ENCODE peak calls at places on chromosomes 6 and 20, in four cellular contexts. Y, M, I and E are unnamed samples.

GRCh38 chr6:109834595-109835437 is 143.3 kb upstream of the GPR6 start:
- DNase-seq in M (no peak), Y (no peak), I (no peak), E (no peak)

GRCh38 chr6:18681828-18682503 is 294.8 kb downstream of the RNF144B start:
- DNase-seq in M (no peak), I (no peak), Y (no peak), E (no peak)

GRCh38 chr20:50367104-50367674 is 143.0 kb upstream of the PTPN1 start:
- DNase-seq in M (no peak), I (no peak), Y (no peak), E (no peak)

GRCh38 chr6:63598001-63598250 is 25.6 kb downstream of the LOC128125822 start:
- DNase-seq in M (no peak), Y (no peak), I (no peak), E (no peak)

GRCh38 chr6:150684715-150685459 is 85.2 kb downstream of the PLEKHG1 start:
- DNase-seq in M (no peak), I (no peak), Y (no peak), E (no peak)

GRCh38 chr6:82786251-82786650 is 279.4 kb downstream of the UBE3D start:
- DNase-seq in I (no peak), Y (no peak), M (no peak), E (no peak)

GRCh38 chr6:147924598-147924997 is 416.1 kb downstream of the SAMD5 start:
- DNase-seq in I (no peak), M (no peak), Y (no peak), E (no peak)

GRCh38 chr6:151313060-151313459 is 73.3 kb downstream of the AKAP12 start:
- DNase-seq in M (no peak), I (no peak), Y (peak; percentile 75), E (no peak)

GRCh38 chr6:93423542-93423941 is 4.2 kb upstream of the EPHA7 start:
- DNase-seq in M (no peak), I (no peak), Y (peak; percentile 62), E (peak; percentile 8)

GRCh38 chr6:69894578-69895347 is 28.4 kb downstream of the COL19A1 start:
- DNase-seq in M (no peak), Y (no peak), I (no peak), E (no peak)

GRCh38 chr6:79868098-79868722 is 79.1 kb downstream of the ELOVL4 start:
- DNase-seq in M (no peak), I (peak; percentile 43), Y (peak; percentile 54), E (peak; percentile 76)

GRCh38 chr6:27294409-27294808 is 17.7 kb downstream of the POM121L2 start:
- DNase-seq in M (no peak), I (no peak), Y (no peak), E (no peak)
- TF ChIP-seq SIN3A in M (no peak), I (no peak), Y (no peak), E (no peak)

GRCh38 chr20:61634376-61634775 is 382.3 kb downstream of the CDH4 start:
- DNase-seq in Y (no peak), M (no peak), I (no peak), E (no peak)

GRCh38 chr20:61639200-61639599 is 387.1 kb downstream of the CDH4 start:
- DNase-seq in M (no peak), Y (no peak), I (no peak), E (no peak)

GRCh38 chr20:61633004-61633403 is 380.9 kb downstream of the CDH4 start:
- DNase-seq in M (no peak), Y (no peak), I (no peak), E (no peak)

GRCh38 chr20:61636531-61637116 is 384.6 kb downstream of the CDH4 start:
- DNase-seq in Y (no peak), I (no peak), M (no peak), E (no peak)

GRCh38 chr20:61635721-61636455 is 383.8 kb downstream of the CDH4 start:
- DNase-seq in M (no peak), I (no peak), Y (no peak), E (no peak)
- TF ChIP-seq SP1 in M (no peak), I (no peak), Y (no peak), E (no peak)

GRCh38 chr6:45461486-45461885 is 83.8 kb upstream of the SUPT3H start:
- DNase-seq in M (no peak), I (no peak), Y (no peak), E (no peak)
- TF ChIP-seq JUND in M (no peak), I (no peak), Y (no peak), E (no peak)

DNA sequence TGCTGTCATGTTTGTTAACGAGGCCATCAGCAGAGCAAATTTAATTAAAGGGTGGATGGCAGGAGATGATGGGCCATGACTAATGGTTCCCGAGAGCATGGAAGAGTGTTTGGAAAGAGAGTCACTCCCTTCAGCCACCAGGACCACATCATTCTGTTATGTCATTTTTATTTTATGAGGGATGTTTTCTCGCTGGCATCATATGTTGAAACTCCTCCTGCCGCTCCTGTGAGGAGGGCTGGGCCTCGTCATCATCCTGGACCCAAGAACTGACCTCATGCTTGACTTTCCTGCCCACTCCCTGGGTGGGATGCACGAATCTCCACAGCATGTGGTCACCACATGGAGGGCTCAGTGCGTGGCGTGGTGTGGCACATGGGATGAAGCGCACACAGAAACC is 86.4 kb upstream of the FRMD1 start:
- DNase-seq in M (no peak), I (no peak), Y (no peak), E (no peak)
- TF ChIP-seq SIN3A in M (no peak), I (no peak), Y (no peak), E (no peak)

DNA sequence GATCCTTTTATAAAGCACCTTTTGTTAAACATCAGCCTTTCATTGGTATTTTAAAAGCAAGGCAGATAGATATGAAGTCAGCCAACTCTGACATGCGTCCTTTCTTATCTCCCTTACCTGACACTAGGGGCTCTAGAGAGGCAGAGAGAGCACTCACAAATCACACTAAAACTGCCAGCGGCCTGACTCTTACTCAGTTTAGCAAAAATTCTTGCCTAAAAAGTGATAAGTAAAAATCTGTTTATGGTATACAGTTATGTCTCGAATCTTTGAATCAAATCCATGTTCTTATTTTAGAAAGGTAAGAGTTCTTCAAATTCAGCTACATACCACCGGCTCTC is 10.4 kb upstream of the TDRD6 start:
- DNase-seq in M (no peak), I (no peak), Y (peak; percentile 16), E (no peak)
- TF ChIP-seq SP1 in M (no peak), I (no peak), Y (no peak), E (no peak)

DNA sequence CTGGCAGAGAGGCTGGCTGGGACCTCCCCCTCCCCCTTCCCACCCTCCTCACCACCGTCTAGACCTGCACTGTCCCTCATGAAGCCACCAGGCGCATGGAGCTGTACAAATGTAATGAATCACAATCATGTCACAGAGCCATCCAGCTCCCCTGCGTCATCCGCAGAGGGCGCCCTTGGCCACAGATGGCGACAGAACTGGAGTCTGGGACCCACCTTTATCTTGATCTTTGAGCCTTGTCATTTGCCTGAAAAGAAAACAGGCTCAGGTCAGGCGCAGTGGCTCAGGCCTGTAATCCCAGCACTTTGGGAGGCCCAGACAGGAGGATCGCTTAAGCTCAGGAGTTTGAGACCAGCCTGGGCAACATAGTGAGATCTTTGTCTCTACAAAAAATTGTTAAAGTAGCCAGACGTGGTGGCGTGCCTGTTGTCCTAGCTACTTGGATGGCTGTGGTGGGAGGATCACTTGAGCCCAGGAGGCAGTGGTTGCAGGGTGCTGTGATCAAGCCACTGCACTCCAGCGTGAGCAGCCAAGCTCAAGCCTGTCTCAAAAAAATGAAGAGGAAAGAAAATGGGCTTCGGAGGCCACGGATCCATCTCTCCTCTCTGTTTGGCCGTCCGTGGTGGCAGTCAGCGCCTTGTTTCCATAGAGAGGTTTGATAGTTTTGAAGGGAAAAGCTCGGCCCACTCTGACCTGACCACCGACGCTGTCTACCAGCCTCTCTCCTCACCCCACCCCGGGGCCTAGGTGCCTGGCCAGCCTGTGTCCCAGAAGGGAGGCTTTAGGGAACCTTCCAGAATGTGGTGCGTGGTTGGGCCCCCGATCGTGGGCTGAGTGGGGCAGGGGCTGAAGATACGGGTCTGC is 6.2 kb downstream of the COL9A3 start:
- DNase-seq in I (peak; percentile 80), Y (peak; percentile 98), M (no peak), E (peak; percentile 85)
- TF ChIP-seq JUND in I (peak; percentile 86), Y (peak; percentile 71), M (no peak), E (no peak)

GRCh38 chr6:37391100-37391499 is 37.3 kb downstream of the RNF8 start:
- DNase-seq in M (no peak), Y (no peak), I (no peak), E (no peak)
- TF ChIP-seq SIN3A in M (no peak), Y (no peak), I (no peak), E (no peak)